ENCODE peak calls at places on chromosome 11, in six cellular contexts. One of them, this sample, is unnamed.

GRCh38 chr11:126363706-126364245 is 8.3 kb downstream of the ST3GAL4 start:
- DNase-seq in fibroblast of lung: no peak
- DNase-seq in cardiac muscle cell: no peak
- DNase-seq in Caco-2: no peak
- DNase-seq in heart right ventricle: no peak
- DNase-seq in Calu3: no peak
- DNase-seq in this sample: no peak

GRCh38 chr11:131841028-131841427 is 470.6 kb downstream of the NTM start:
- DNase-seq in heart right ventricle: no peak
- DNase-seq in cardiac muscle cell: no peak
- DNase-seq in Calu3: no peak
- DNase-seq in fibroblast of lung: no peak
- DNase-seq in Caco-2: no peak
- DNase-seq in this sample: peak; percentile 28

GRCh38 chr11:123478352-123478986 is 48.4 kb downstream of the GRAMD1B start:
- DNase-seq in Caco-2: peak; percentile 77
- DNase-seq in cardiac muscle cell: peak; percentile 84
- DNase-seq in heart right ventricle: peak; percentile 52
- DNase-seq in fibroblast of lung: peak; percentile 71
- DNase-seq in Calu3: peak; percentile 30
- DNase-seq in this sample: peak; percentile 91

GRCh38 chr11:69801513-69802335 is 17.5 kb downstream of the FGF3 start:
- DNase-seq in heart right ventricle: no peak
- DNase-seq in Calu3: peak; percentile 55
- DNase-seq in Caco-2: peak; percentile 78
- DNase-seq in cardiac muscle cell: peak; percentile 54
- DNase-seq in fibroblast of lung: no peak
- DNase-seq in this sample: peak; percentile 14

GRCh38 chr11:78074756-78075155 is 4.9 kb downstream of the NDUFC2 start:
- DNase-seq in fibroblast of lung: no peak
- DNase-seq in Calu3: peak; percentile 36
- DNase-seq in cardiac muscle cell: no peak
- DNase-seq in Caco-2: no peak
- DNase-seq in heart right ventricle: no peak
- DNase-seq in this sample: no peak

GRCh38 chr11:129267716-129268115 is 75.6 kb upstream of the ARHGAP32 start:
- DNase-seq in Calu3: no peak
- DNase-seq in fibroblast of lung: no peak
- DNase-seq in Caco-2: no peak
- DNase-seq in cardiac muscle cell: no peak
- DNase-seq in heart right ventricle: no peak
- DNase-seq in this sample: no peak

GRCh38 chr11:27210509-27210908 is 152.5 kb downstream of the CCDC34 start:
- DNase-seq in cardiac muscle cell: no peak
- DNase-seq in Calu3: no peak
- DNase-seq in heart right ventricle: no peak
- DNase-seq in Caco-2: no peak
- DNase-seq in fibroblast of lung: no peak
- DNase-seq in this sample: no peak

GRCh38 chr11:115607621-115608191 is 103.5 kb upstream of the CADM1 start:
- DNase-seq in Caco-2: no peak
- DNase-seq in fibroblast of lung: peak; percentile 82
- DNase-seq in heart right ventricle: peak; percentile 66
- DNase-seq in Calu3: no peak
- DNase-seq in cardiac muscle cell: peak; percentile 81
- DNase-seq in this sample: no peak

GRCh38 chr11:23280088-23280487 is 419.8 kb upstream of the CCDC179 start:
- DNase-seq in heart right ventricle: no peak
- DNase-seq in Calu3: no peak
- DNase-seq in cardiac muscle cell: no peak
- DNase-seq in fibroblast of lung: peak; percentile 94
- DNase-seq in Caco-2: no peak
- DNase-seq in this sample: peak; percentile 24

GRCh38 chr11:61142424-61142823 is 18.8 kb downstream of the VPS37C start:
- DNase-seq in fibroblast of lung: no peak
- DNase-seq in heart right ventricle: no peak
- DNase-seq in Calu3: no peak
- DNase-seq in cardiac muscle cell: no peak
- DNase-seq in Caco-2: no peak
- DNase-seq in this sample: no peak

GRCh38 chr11:57751676-57752253 is at the start of gene BTBD18:
- DNase-seq in Caco-2: peak; percentile 66
- DNase-seq in cardiac muscle cell: peak; percentile 70
- DNase-seq in heart right ventricle: peak; percentile 23
- DNase-seq in Calu3: peak; percentile 54
- DNase-seq in fibroblast of lung: peak; percentile 43
- DNase-seq in this sample: peak; percentile 77

GRCh38 chr11:3049430-3050243 is 7.6 kb downstream of the CARS1 start:
- DNase-seq in Caco-2: no peak
- DNase-seq in heart right ventricle: peak; percentile 43
- DNase-seq in cardiac muscle cell: no peak
- DNase-seq in Calu3: peak; percentile 75
- DNase-seq in fibroblast of lung: peak; percentile 97
- DNase-seq in this sample: peak; percentile 94

GRCh38 chr11:79482800-79483199 is 42.0 kb upstream of the TENM4 start:
- DNase-seq in Calu3: no peak
- DNase-seq in Caco-2: no peak
- DNase-seq in fibroblast of lung: no peak
- DNase-seq in heart right ventricle: no peak
- DNase-seq in cardiac muscle cell: no peak
- DNase-seq in this sample: no peak

GRCh38 chr11:7416080-7416479 is 69.2 kb upstream of the OLFML1 start:
- DNase-seq in Caco-2: no peak
- DNase-seq in fibroblast of lung: no peak
- DNase-seq in Calu3: no peak
- DNase-seq in cardiac muscle cell: no peak
- DNase-seq in heart right ventricle: no peak
- DNase-seq in this sample: no peak

GRCh38 chr11:47325271-47326041 is 27.0 kb downstream of the MYBPC3 start:
- DNase-seq in Caco-2: no peak
- DNase-seq in heart right ventricle: peak; percentile 23
- DNase-seq in Calu3: no peak
- DNase-seq in fibroblast of lung: no peak
- DNase-seq in cardiac muscle cell: no peak
- DNase-seq in this sample: no peak

GRCh38 chr11:5011254-5011653 is 16.6 kb downstream of the OR51L1 start:
- DNase-seq in Calu3: no peak
- DNase-seq in heart right ventricle: no peak
- DNase-seq in Caco-2: no peak
- DNase-seq in cardiac muscle cell: no peak
- DNase-seq in fibroblast of lung: no peak
- DNase-seq in this sample: no peak

GRCh38 chr11:74822187-74822586 is 73.5 kb downstream of the RNF169 start:
- DNase-seq in Caco-2: no peak
- DNase-seq in fibroblast of lung: peak; percentile 83
- DNase-seq in cardiac muscle cell: no peak
- DNase-seq in Calu3: no peak
- DNase-seq in heart right ventricle: peak; percentile 38
- DNase-seq in this sample: peak; percentile 75

GRCh38 chr11:83122050-83122449 is 34.9 kb upstream of the PCF11 start:
- DNase-seq in Calu3: no peak
- DNase-seq in fibroblast of lung: no peak
- DNase-seq in cardiac muscle cell: no peak
- DNase-seq in heart right ventricle: no peak
- DNase-seq in Caco-2: no peak
- DNase-seq in this sample: no peak

GRCh38 chr11:130710022-130710421 is 206.3 kb downstream of the SNX19 start:
- DNase-seq in cardiac muscle cell: no peak
- DNase-seq in fibroblast of lung: no peak
- DNase-seq in heart right ventricle: no peak
- DNase-seq in Caco-2: no peak
- DNase-seq in Calu3: no peak
- DNase-seq in this sample: no peak

GRCh38 chr11:32939046-32939445 is 46.4 kb downstream of the QSER1 start:
- DNase-seq in fibroblast of lung: no peak
- DNase-seq in heart right ventricle: no peak
- DNase-seq in cardiac muscle cell: no peak
- DNase-seq in Caco-2: no peak
- DNase-seq in Calu3: no peak
- DNase-seq in this sample: no peak

GRCh38 chr11:118064956-118065355 is 11.9 kb upstream of the TMPRSS4 start:
- DNase-seq in heart right ventricle: no peak
- DNase-seq in Calu3: no peak
- DNase-seq in fibroblast of lung: no peak
- DNase-seq in cardiac muscle cell: no peak
- DNase-seq in Caco-2: no peak
- DNase-seq in this sample: no peak
- TF ChIP-seq CTCF in heart right ventricle: no peak
- TF ChIP-seq CTCF in Calu3: no peak
- TF ChIP-seq CTCF in fibroblast of lung: no peak
- TF ChIP-seq CTCF in cardiac muscle cell: no peak
- TF ChIP-seq CTCF in Caco-2: no peak
- TF ChIP-seq CTCF in this sample: no peak

DNA sequence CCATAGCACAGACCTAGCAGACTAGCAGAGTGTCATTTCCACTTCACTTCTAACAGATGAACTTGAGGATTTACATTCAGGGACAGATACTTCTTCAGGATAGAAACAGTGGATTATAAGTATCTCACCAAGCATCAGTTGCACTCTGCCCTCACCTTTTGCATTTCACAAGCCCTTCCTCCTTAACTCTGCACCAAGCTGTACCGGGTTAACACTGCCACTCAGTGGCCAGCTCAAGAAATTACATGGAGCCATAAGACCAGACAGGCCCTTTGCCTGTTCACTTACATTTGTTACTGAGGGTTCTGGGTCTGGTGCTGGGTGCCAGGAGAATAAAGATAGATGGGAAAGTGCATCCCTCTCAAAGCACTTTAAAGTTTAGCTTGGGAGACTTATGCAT is 309.8 kb downstream of the SHANK2 start:
- DNase-seq in cardiac muscle cell: no peak
- DNase-seq in Caco-2: peak; percentile 54
- DNase-seq in heart right ventricle: no peak
- DNase-seq in fibroblast of lung: no peak
- DNase-seq in Calu3: no peak
- DNase-seq in this sample: peak; percentile 1
- TF ChIP-seq CTCF in cardiac muscle cell: peak; percentile 12
- TF ChIP-seq CTCF in Caco-2: peak; percentile 71
- TF ChIP-seq CTCF in heart right ventricle: no peak
- TF ChIP-seq CTCF in fibroblast of lung: peak; percentile 27
- TF ChIP-seq CTCF in Calu3: no peak
- TF ChIP-seq CTCF in this sample: peak; percentile 21

GRCh38 chr11:73176892-73177155 is 34.7 kb upstream of the FCHSD2 start:
- DNase-seq in heart right ventricle: no peak
- DNase-seq in cardiac muscle cell: no peak
- DNase-seq in fibroblast of lung: no peak
- DNase-seq in Caco-2: no peak
- DNase-seq in Calu3: no peak
- DNase-seq in this sample: no peak

GRCh38 chr11:73176145-73176891 is 34.2 kb upstream of the FCHSD2 start:
- DNase-seq in cardiac muscle cell: no peak
- DNase-seq in fibroblast of lung: no peak
- DNase-seq in Caco-2: no peak
- DNase-seq in Calu3: no peak
- DNase-seq in heart right ventricle: no peak
- DNase-seq in this sample: no peak

GRCh38 chr11:73177380-73178091 is 35.4 kb upstream of the FCHSD2 start:
- DNase-seq in fibroblast of lung: peak; percentile 29
- DNase-seq in Calu3: peak; percentile 30
- DNase-seq in Caco-2: no peak
- DNase-seq in cardiac muscle cell: no peak
- DNase-seq in heart right ventricle: peak; percentile 40
- DNase-seq in this sample: peak; percentile 41

GRCh38 chr11:73178681-73179080 is 36.6 kb upstream of the FCHSD2 start:
- DNase-seq in Calu3: no peak
- DNase-seq in fibroblast of lung: no peak
- DNase-seq in heart right ventricle: no peak
- DNase-seq in cardiac muscle cell: no peak
- DNase-seq in Caco-2: no peak
- DNase-seq in this sample: no peak

GRCh38 chr11:73178092-73178539 is 36.0 kb upstream of the FCHSD2 start:
- DNase-seq in fibroblast of lung: peak; percentile 74
- DNase-seq in heart right ventricle: peak; percentile 88
- DNase-seq in Calu3: peak; percentile 82
- DNase-seq in cardiac muscle cell: peak; percentile 78
- DNase-seq in Caco-2: peak; percentile 88
- DNase-seq in this sample: peak; percentile 89
- TF ChIP-seq CTCF in fibroblast of lung: peak; percentile 78
- TF ChIP-seq CTCF in heart right ventricle: peak; percentile 73
- TF ChIP-seq CTCF in Calu3: peak; percentile 76
- TF ChIP-seq CTCF in cardiac muscle cell: peak; percentile 80
- TF ChIP-seq CTCF in Caco-2: peak; percentile 93
- TF ChIP-seq CTCF in this sample: peak; percentile 80

DNA sequence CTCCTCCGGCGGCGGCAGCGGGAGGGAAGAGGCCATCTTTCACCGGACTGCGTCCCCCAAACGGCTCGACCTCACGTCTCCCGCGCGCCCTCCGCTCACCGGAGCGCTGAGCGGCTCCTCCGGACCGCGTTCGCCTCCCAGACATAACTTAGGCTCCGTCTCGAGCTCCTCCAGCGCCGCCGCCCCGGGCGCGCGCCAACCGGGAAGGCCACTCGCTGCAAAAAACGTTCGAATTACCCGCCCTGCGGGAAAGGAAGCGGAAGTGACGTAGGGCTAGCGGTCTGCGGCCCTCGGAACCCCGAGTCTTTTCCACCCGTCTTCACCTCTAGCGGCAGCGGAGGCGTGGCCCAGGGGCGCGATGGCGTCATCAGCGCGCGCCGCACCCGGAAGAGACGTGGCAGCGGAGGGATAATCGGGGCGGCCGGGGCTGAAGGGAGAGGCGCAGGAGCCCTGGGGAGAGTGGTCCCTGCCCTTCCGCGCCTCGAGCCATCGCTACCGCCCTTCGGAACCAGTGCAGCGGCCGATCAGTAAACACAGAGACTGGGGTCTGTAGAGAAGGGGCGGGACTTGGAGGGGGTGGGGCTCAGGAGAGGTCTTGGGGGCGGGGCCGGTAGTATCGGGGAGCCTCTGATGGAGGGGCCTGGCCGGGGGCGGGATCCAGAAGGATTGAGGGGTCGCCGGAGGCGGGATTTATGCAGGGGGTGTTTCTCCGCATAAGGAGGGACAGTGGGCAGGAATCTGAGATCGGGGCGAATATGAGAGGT is at the start of the genes CDCA5 and ZFPL1:
- DNase-seq in fibroblast of lung: peak; percentile 93
- DNase-seq in heart right ventricle: peak; percentile 95
- DNase-seq in Caco-2: peak; percentile 97
- DNase-seq in Calu3: peak; percentile 97
- DNase-seq in cardiac muscle cell: peak; percentile 97
- DNase-seq in this sample: peak; percentile 97
- TF ChIP-seq CTCF in fibroblast of lung: no peak
- TF ChIP-seq CTCF in heart right ventricle: no peak
- TF ChIP-seq CTCF in Caco-2: no peak
- TF ChIP-seq CTCF in Calu3: no peak
- TF ChIP-seq CTCF in cardiac muscle cell: no peak
- TF ChIP-seq CTCF in this sample: no peak